ENCODE peak calls at places on chromosomes 13 and 19, in six cellular contexts. S is OCI-LY7; J is T1000; A is putamen; M is omental fat pad; O is CD8-positive, alpha-beta T cell. K is an unnamed sample.

GRCh38 chr13:33322474-33322827 is 36.9 kb upstream of the STARD13 start:
- DNase-seq in A (no peak), J (no peak), S (no peak), M (no peak), O (no peak), K (no peak)

GRCh38 chr13:79231887-79232286 is 174.2 kb downstream of the RBM26 start:
- DNase-seq in J (no peak), S (no peak), M (no peak), O (no peak), A (no peak), K (no peak)

GRCh38 chr19:48455171-48455907 is at the start of gene KCNJ14:
- DNase-seq in M (no peak), S (no peak), J (no peak), O (no peak), A (peak), K (no peak)

GRCh38 chr19:8489591-8490394 is 12.6 kb downstream of the PRAM1 start:
- DNase-seq in J (no peak), M (no peak), S (no peak), A (no peak), O (no peak), K (no peak)

GRCh38 chr13:82947121-82948077 is 934.9 kb downstream of the SLITRK1 start:
- DNase-seq in A (no peak), S (no peak), O (no peak), M (no peak), J (no peak), K (no peak)

GRCh38 chr19:6362351-6362801 is 1.0 kb downstream of the CLPP start:
- DNase-seq in A (no peak), M (no peak), J (no peak), S (peak), O (peak), K (peak)

GRCh38 chr13:26978081-26978860 is 193.3 kb downstream of the USP12 start:
- DNase-seq in J (no peak), M (no peak), O (no peak), S (no peak), A (no peak), K (no peak)

GRCh38 chr19:45177817-45178261 is at the start of gene TRAPPC6A:
- DNase-seq in M (no peak), J (no peak), S (no peak), A (no peak), O (no peak), K (no peak)

GRCh38 chr19:14035706-14036105 is 4.1 kb downstream of the IL27RA start:
- DNase-seq in S (no peak), A (no peak), J (no peak), O (no peak), M (no peak), K (no peak)

GRCh38 chr19:38411041-38411712 is 8.3 kb downstream of the FAM98C start:
- DNase-seq in O (no peak), J (no peak), A (no peak), S (no peak), M (no peak), K (no peak)

GRCh38 chr19:29547361-29547960 is 21.7 kb downstream of the VSTM2B start:
- DNase-seq in A (no peak), S (no peak), O (no peak), M (no peak), J (no peak), K (no peak)

GRCh38 chr13:112785419-112785856 is 95.6 kb downstream of the ATP11A start:
- DNase-seq in O (no peak), J (no peak), A (no peak), M (no peak), S (no peak), K (no peak)

K was measured in naive thymus-derived CD4-positive, alpha-beta T cell.